ENCODE peak calls at places on chromosomes 12 and 14, in nine cellular contexts. One of them, this sample, is unnamed.

GRCh38 chr14:100872241-100872640 is 31.3 kb downstream of the RTL1 start:
- DNase-seq in ovary: no peak
- DNase-seq in A549: no peak
- DNase-seq in HepG2: no peak
- DNase-seq in GM12891: no peak
- DNase-seq in adrenal gland: no peak
- DNase-seq in upper lobe of left lung: no peak
- DNase-seq in uterus: no peak
- DNase-seq in H54: peak; percentile 17
- DNase-seq in this sample: no peak

GRCh38 chr12:46839964-46840363 is 14.2 kb upstream of the SLC38A4 start:
- DNase-seq in upper lobe of left lung: peak; percentile 24
- DNase-seq in A549: no peak
- DNase-seq in adrenal gland: no peak
- DNase-seq in HepG2: peak; percentile 8
- DNase-seq in GM12891: no peak
- DNase-seq in ovary: no peak
- DNase-seq in H54: no peak
- DNase-seq in uterus: no peak
- DNase-seq in this sample: no peak

GRCh38 chr14:70645892-70646291 is 4.2 kb downstream of the TTC9 start:
- DNase-seq in GM12891: no peak
- DNase-seq in upper lobe of left lung: no peak
- DNase-seq in A549: no peak
- DNase-seq in H54: no peak
- DNase-seq in ovary: no peak
- DNase-seq in HepG2: no peak
- DNase-seq in adrenal gland: no peak
- DNase-seq in uterus: no peak
- DNase-seq in this sample: no peak

GRCh38 chr12:8992086-8992409 is 2.7 kb downstream of the KLRG1 start:
- DNase-seq in adrenal gland: no peak
- DNase-seq in ovary: no peak
- DNase-seq in uterus: no peak
- DNase-seq in H54: no peak
- DNase-seq in GM12891: no peak
- DNase-seq in A549: no peak
- DNase-seq in upper lobe of left lung: no peak
- DNase-seq in HepG2: no peak
- DNase-seq in this sample: no peak

GRCh38 chr12:6532927-6533652 is 1.2 kb upstream of the GAPDH start:
- DNase-seq in ovary: peak; percentile 68
- DNase-seq in upper lobe of left lung: peak; percentile 65
- DNase-seq in H54: no peak
- DNase-seq in A549: peak; percentile 66
- DNase-seq in uterus: peak; percentile 65
- DNase-seq in adrenal gland: peak; percentile 80
- DNase-seq in GM12891: no peak
- DNase-seq in HepG2: peak; percentile 84
- DNase-seq in this sample: no peak

GRCh38 chr14:37707716-37708115 is 112.3 kb downstream of the TTC6 start:
- DNase-seq in upper lobe of left lung: no peak
- DNase-seq in GM12891: no peak
- DNase-seq in adrenal gland: no peak
- DNase-seq in H54: no peak
- DNase-seq in ovary: no peak
- DNase-seq in uterus: no peak
- DNase-seq in A549: no peak
- DNase-seq in HepG2: no peak
- DNase-seq in this sample: no peak

GRCh38 chr12:44847888-44848770 is 28.0 kb downstream of the NELL2 start:
- DNase-seq in ovary: no peak
- DNase-seq in uterus: no peak
- DNase-seq in adrenal gland: no peak
- DNase-seq in H54: no peak
- DNase-seq in HepG2: no peak
- DNase-seq in A549: no peak
- DNase-seq in upper lobe of left lung: no peak
- DNase-seq in GM12891: no peak
- DNase-seq in this sample: no peak

GRCh38 chr12:15662983-15663659 is 126.1 kb downstream of the EPS8 start:
- DNase-seq in H54: no peak
- DNase-seq in A549: peak; percentile 5
- DNase-seq in adrenal gland: no peak
- DNase-seq in GM12891: no peak
- DNase-seq in HepG2: no peak
- DNase-seq in upper lobe of left lung: no peak
- DNase-seq in uterus: no peak
- DNase-seq in ovary: no peak
- DNase-seq in this sample: no peak

GRCh38 chr12:104720346-104721064 is 237.6 kb downstream of the SLC41A2 start:
- DNase-seq in A549: no peak
- DNase-seq in HepG2: no peak
- DNase-seq in upper lobe of left lung: no peak
- DNase-seq in GM12891: no peak
- DNase-seq in adrenal gland: no peak
- DNase-seq in ovary: no peak
- DNase-seq in uterus: no peak
- DNase-seq in H54: no peak
- DNase-seq in this sample: no peak

GRCh38 chr14:22685467-22685866 is 41.3 kb upstream of the OR6J1 start:
- DNase-seq in GM12891: no peak
- DNase-seq in uterus: no peak
- DNase-seq in ovary: no peak
- DNase-seq in HepG2: no peak
- DNase-seq in H54: no peak
- DNase-seq in A549: no peak
- DNase-seq in adrenal gland: no peak
- DNase-seq in upper lobe of left lung: no peak
- DNase-seq in this sample: no peak

GRCh38 chr12:38279756-38280155 is 36.8 kb upstream of the ALG10B start:
- DNase-seq in H54: no peak
- DNase-seq in ovary: no peak
- DNase-seq in upper lobe of left lung: no peak
- DNase-seq in A549: no peak
- DNase-seq in HepG2: no peak
- DNase-seq in uterus: no peak
- DNase-seq in GM12891: no peak
- DNase-seq in adrenal gland: no peak
- DNase-seq in this sample: no peak

GRCh38 chr14:98593361-98593761 is 678.6 kb downstream of the BCL11B start:
- DNase-seq in A549: no peak
- DNase-seq in H54: no peak
- DNase-seq in upper lobe of left lung: no peak
- DNase-seq in HepG2: no peak
- DNase-seq in GM12891: no peak
- DNase-seq in ovary: no peak
- DNase-seq in uterus: no peak
- DNase-seq in adrenal gland: no peak
- DNase-seq in this sample: no peak

GRCh38 chr12:29428630-29429029 is 47.7 kb upstream of the ERGIC2 start:
- DNase-seq in uterus: no peak
- DNase-seq in H54: peak; percentile 9
- DNase-seq in upper lobe of left lung: no peak
- DNase-seq in GM12891: no peak
- DNase-seq in adrenal gland: peak; percentile 9
- DNase-seq in A549: no peak
- DNase-seq in HepG2: no peak
- DNase-seq in ovary: no peak
- DNase-seq in this sample: no peak

GRCh38 chr12:42360747-42361403 is 34.9 kb downstream of the PPHLN1 start:
- DNase-seq in adrenal gland: no peak
- DNase-seq in GM12891: no peak
- DNase-seq in upper lobe of left lung: no peak
- DNase-seq in uterus: no peak
- DNase-seq in H54: no peak
- DNase-seq in ovary: no peak
- DNase-seq in A549: no peak
- DNase-seq in HepG2: no peak
- DNase-seq in this sample: no peak

GRCh38 chr14:104868060-104868740 is 3.1 kb downstream of the CEP170B start:
- DNase-seq in HepG2: no peak
- DNase-seq in adrenal gland: peak; percentile 6
- DNase-seq in A549: no peak
- DNase-seq in ovary: no peak
- DNase-seq in H54: no peak
- DNase-seq in upper lobe of left lung: no peak
- DNase-seq in GM12891: no peak
- DNase-seq in uterus: peak; percentile 13
- DNase-seq in this sample: no peak

GRCh38 chr14:53956427-53957201 is at the start of gene BMP4:
- DNase-seq in uterus: peak; percentile 89
- DNase-seq in HepG2: peak; percentile 82
- DNase-seq in ovary: peak; percentile 92
- DNase-seq in H54: no peak
- DNase-seq in upper lobe of left lung: peak; percentile 80
- DNase-seq in adrenal gland: peak; percentile 86
- DNase-seq in A549: no peak
- DNase-seq in GM12891: no peak
- DNase-seq in this sample: no peak

GRCh38 chr14:93056840-93057585 is 58.7 kb downstream of the ITPK1 start:
- DNase-seq in adrenal gland: peak; percentile 88
- DNase-seq in upper lobe of left lung: no peak
- DNase-seq in GM12891: no peak
- DNase-seq in uterus: no peak
- DNase-seq in HepG2: peak; percentile 77
- DNase-seq in A549: no peak
- DNase-seq in H54: peak; percentile 52
- DNase-seq in ovary: no peak
- DNase-seq in this sample: no peak

GRCh38 chr14:104872469-104873341 is 7.6 kb downstream of the CEP170B start:
- DNase-seq in adrenal gland: peak; percentile 79
- DNase-seq in GM12891: no peak
- DNase-seq in ovary: no peak
- DNase-seq in uterus: peak; percentile 14
- DNase-seq in upper lobe of left lung: no peak
- DNase-seq in A549: no peak
- DNase-seq in H54: peak; percentile 82
- DNase-seq in HepG2: no peak
- DNase-seq in this sample: no peak

GRCh38 chr12:101832030-101832429 is 1.3 kb upstream of the GNPTAB start:
- DNase-seq in H54: no peak
- DNase-seq in HepG2: no peak
- DNase-seq in upper lobe of left lung: no peak
- DNase-seq in A549: no peak
- DNase-seq in adrenal gland: no peak
- DNase-seq in uterus: no peak
- DNase-seq in ovary: no peak
- DNase-seq in GM12891: no peak
- DNase-seq in this sample: no peak

GRCh38 chr12:101826766-101827368 is 3.9 kb downstream of the GNPTAB start:
- DNase-seq in upper lobe of left lung: peak; percentile 52
- DNase-seq in H54: no peak
- DNase-seq in uterus: no peak
- DNase-seq in A549: no peak
- DNase-seq in HepG2: no peak
- DNase-seq in adrenal gland: no peak
- DNase-seq in GM12891: no peak
- DNase-seq in ovary: no peak
- DNase-seq in this sample: no peak

GRCh38 chr12:101828463-101829196 is 2.1 kb downstream of the GNPTAB start:
- DNase-seq in uterus: no peak
- DNase-seq in ovary: no peak
- DNase-seq in A549: no peak
- DNase-seq in upper lobe of left lung: no peak
- DNase-seq in adrenal gland: peak; percentile 15
- DNase-seq in HepG2: no peak
- DNase-seq in GM12891: no peak
- DNase-seq in H54: no peak
- DNase-seq in this sample: no peak

GRCh38 chr12:101829639-101830390 is 944 bp downstream of the GNPTAB start:
- DNase-seq in adrenal gland: no peak
- DNase-seq in ovary: no peak
- DNase-seq in uterus: no peak
- DNase-seq in GM12891: no peak
- DNase-seq in upper lobe of left lung: peak; percentile 39
- DNase-seq in HepG2: no peak
- DNase-seq in A549: no peak
- DNase-seq in H54: no peak
- DNase-seq in this sample: no peak

GRCh38 chr12:101830391-101831325 is at the start of gene GNPTAB:
- DNase-seq in GM12891: peak; percentile 79
- DNase-seq in H54: peak; percentile 92
- DNase-seq in HepG2: peak; percentile 87
- DNase-seq in ovary: peak; percentile 88
- DNase-seq in A549: peak; percentile 95
- DNase-seq in upper lobe of left lung: peak; percentile 96
- DNase-seq in adrenal gland: peak; percentile 93
- DNase-seq in uterus: peak; percentile 93
- DNase-seq in this sample: peak; percentile 82
- TF ChIP-seq POLR2A in GM12891: no peak
- TF ChIP-seq POLR2A in H54: peak; percentile 73
- TF ChIP-seq POLR2A in HepG2: no peak
- TF ChIP-seq POLR2A in ovary: no peak
- TF ChIP-seq POLR2A in A549: peak; percentile 76
- TF ChIP-seq POLR2A in upper lobe of left lung: peak; percentile 39
- TF ChIP-seq POLR2A in adrenal gland: peak; percentile 74
- TF ChIP-seq POLR2A in uterus: peak; percentile 15
- TF ChIP-seq POLR2A in this sample: peak; percentile 65

GRCh38 chr12:54383041-54383609 is 1.4 kb downstream of the ZNF385A start:
- DNase-seq in ovary: no peak
- DNase-seq in A549: no peak
- DNase-seq in GM12891: no peak
- DNase-seq in uterus: no peak
- DNase-seq in upper lobe of left lung: peak; percentile 57
- DNase-seq in HepG2: no peak
- DNase-seq in adrenal gland: no peak
- DNase-seq in H54: peak; percentile 81
- DNase-seq in this sample: no peak
- TF ChIP-seq POLR2A in ovary: no peak
- TF ChIP-seq POLR2A in A549: no peak
- TF ChIP-seq POLR2A in GM12891: no peak
- TF ChIP-seq POLR2A in uterus: no peak
- TF ChIP-seq POLR2A in upper lobe of left lung: no peak
- TF ChIP-seq POLR2A in HepG2: no peak
- TF ChIP-seq POLR2A in adrenal gland: no peak
- TF ChIP-seq POLR2A in H54: no peak
- TF ChIP-seq POLR2A in this sample: no peak

DNA sequence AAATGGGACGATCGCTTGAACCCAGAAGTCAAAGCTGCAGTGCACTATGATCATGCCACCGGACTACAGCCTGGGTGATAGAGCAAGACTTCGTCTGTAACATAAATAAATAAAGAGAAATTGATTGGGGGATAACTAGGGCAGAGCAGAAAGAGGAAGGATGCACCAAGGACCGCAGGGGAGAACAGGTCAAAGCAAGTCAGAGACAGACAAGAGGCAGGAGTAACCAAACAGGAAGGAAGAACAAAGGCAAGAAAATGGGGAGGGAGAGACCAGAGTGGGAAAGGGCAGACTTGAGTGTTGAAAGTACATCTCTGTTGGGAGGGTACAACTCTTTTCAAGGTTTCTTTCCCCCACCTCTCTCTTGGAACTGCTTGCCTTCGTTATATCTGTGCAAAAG is 50.8 kb upstream of the ELK3 start:
- DNase-seq in upper lobe of left lung: no peak
- DNase-seq in HepG2: no peak
- DNase-seq in H54: no peak
- DNase-seq in GM12891: no peak
- DNase-seq in uterus: no peak
- DNase-seq in adrenal gland: no peak
- DNase-seq in ovary: no peak
- DNase-seq in A549: no peak
- DNase-seq in this sample: no peak
- TF ChIP-seq POLR2A in upper lobe of left lung: no peak
- TF ChIP-seq POLR2A in HepG2: no peak
- TF ChIP-seq POLR2A in H54: no peak
- TF ChIP-seq POLR2A in GM12891: no peak
- TF ChIP-seq POLR2A in uterus: no peak
- TF ChIP-seq POLR2A in adrenal gland: no peak
- TF ChIP-seq POLR2A in ovary: no peak
- TF ChIP-seq POLR2A in A549: no peak
- TF ChIP-seq POLR2A in this sample: no peak

GRCh38 chr14:75069021-75069810 is at the start of gene ZC2HC1C:
- DNase-seq in uterus: peak; percentile 98
- DNase-seq in ovary: peak; percentile 98
- DNase-seq in upper lobe of left lung: peak; percentile 96
- DNase-seq in HepG2: peak; percentile 89
- DNase-seq in H54: peak; percentile 69
- DNase-seq in GM12891: peak; percentile 65
- DNase-seq in adrenal gland: peak; percentile 96
- DNase-seq in A549: peak; percentile 84
- DNase-seq in this sample: peak; percentile 69
- TF ChIP-seq POLR2A in uterus: peak; percentile 26
- TF ChIP-seq POLR2A in ovary: peak; percentile 70
- TF ChIP-seq POLR2A in upper lobe of left lung: peak; percentile 71
- TF ChIP-seq POLR2A in HepG2: peak; percentile 87
- TF ChIP-seq POLR2A in H54: peak; percentile 12
- TF ChIP-seq POLR2A in GM12891: no peak
- TF ChIP-seq POLR2A in adrenal gland: peak; percentile 50
- TF ChIP-seq POLR2A in A549: no peak
- TF ChIP-seq POLR2A in this sample: peak; percentile 66

This sample was measured in GM12892.